ENCODE peak calls at places on chromosomes 2 and 18, in five cellular contexts. S is IMR-90; I is activated naive CD8-positive, alpha-beta T cell treated with anti-CD3 and anti-CD28 coated beads, Interleukin-2, amount 50 U/mL, for 24 hours; J is NCI-H510A treated with DMSO at 0.1 percent for 48 hours; H is effector memory CD8-positive, alpha-beta T cell. N is an unnamed sample.

GRCh38 chr2:187364696-187365095 is 83.4 kb downstream of the CALCRL start:
- DNase-seq in S (no peak), I (no peak), J (no peak), H (no peak), N (no peak)

GRCh38 chr2:191304939-191305875 is 60.0 kb downstream of the MYO1B start:
- DNase-seq in S (peak; percentile 89), I (no peak), J (no peak), H (no peak), N (no peak)

GRCh38 chr18:11511434-11512095 is 97.8 kb upstream of the SLC35G4 start:
- DNase-seq in S (no peak), I (no peak), J (no peak), H (no peak), N (no peak)

GRCh38 chr2:128644156-128644555 is 325.5 kb upstream of the HS6ST1 start:
- DNase-seq in S (no peak), I (no peak), J (no peak), H (no peak), N (no peak)

GRCh38 chr2:158619496-158619895 is 162.7 kb downstream of the PKP4 start:
- DNase-seq in S (peak; percentile 57), I (no peak), J (no peak), H (no peak), N (peak; percentile 66)

GRCh38 chr2:216350214-216350789 is 22.0 kb downstream of the MARCHF4 start:
- DNase-seq in S (peak; percentile 81), I (peak; percentile 41), J (peak; percentile 27), H (peak; percentile 43), N (peak; percentile 51)

GRCh38 chr2:74011246-74011645 is 26.5 kb downstream of the TET3 start:
- DNase-seq in S (no peak), I (no peak), J (no peak), H (no peak), N (no peak)

GRCh38 chr2:223937535-223937934 is 7.6 kb downstream of the WDFY1 start:
- DNase-seq in S (no peak), I (no peak), J (no peak), H (no peak), N (no peak)

GRCh38 chr2:205527801-205528200 is 154.5 kb upstream of the NRP2 start:
- DNase-seq in S (peak; percentile 59), I (no peak), J (no peak), H (no peak), N (no peak)

GRCh38 chr2:235595420-235596010 is 101.7 kb downstream of the AGAP1 start:
- DNase-seq in S (peak; percentile 77), I (peak; percentile 53), J (peak; percentile 57), H (peak; percentile 52), N (peak; percentile 79)

GRCh38 chr2:30236591-30237245 is 5.4 kb downstream of the LBH start:
- DNase-seq in S (no peak), I (no peak), J (no peak), H (no peak), N (no peak)

GRCh38 chr2:170703776-170704476 is 11.2 kb upstream of the SP5 start:
- DNase-seq in S (no peak), I (no peak), J (no peak), H (no peak), N (no peak)

GRCh38 chr2:165745916-165746315 is 48.1 kb downstream of the GALNT3 start:
- DNase-seq in S (no peak), I (no peak), J (no peak), H (no peak), N (no peak)

GRCh38 chr2:165055081-165055879 is 100.0 kb upstream of the SLC38A11 start:
- DNase-seq in S (peak; percentile 22), I (no peak), J (no peak), H (no peak), N (no peak)

GRCh38 chr2:85213893-85214512 is 80.8 kb downstream of the TCF7L1 start:
- DNase-seq in S (no peak), I (no peak), J (no peak), H (no peak), N (no peak)

GRCh38 chr18:65592419-65592818 is 158.4 kb upstream of the CDH7 start:
- DNase-seq in S (no peak), I (no peak), J (peak; percentile 90), H (no peak), N (no peak)

GRCh38 chr2:217367464-217367863 is 507.6 kb upstream of the TNP1 start:
- DNase-seq in S (peak; percentile 73), I (no peak), J (no peak), H (no peak), N (no peak)

N was measured in dermis microvascular lymphatic vessel endothelial cell.